ENCODE peak calls at places on chromosome 1, in four cellular contexts. B, Y, J and K are unnamed samples.

GRCh38 chr1:2107586-2108212 is 57.5 kb downstream of the PRKCZ start:
- DNase-seq in B (no peak), Y (no peak), J (no peak), K (no peak)

GRCh38 chr1:84164156-84164555 is 20.1 kb downstream of the PRKACB start:
- DNase-seq in B (no peak), Y (no peak), J (no peak), K (no peak)

GRCh38 chr1:153490272-153491051 is 30.0 kb upstream of the S100A7 start:
- DNase-seq in B (peak; percentile 32), Y (no peak), J (peak; percentile 10), K (no peak)

GRCh38 chr1:16236091-16236494 is 890 bp downstream of the CPLANE2 start:
- DNase-seq in B (no peak), Y (peak; percentile 56), J (peak; percentile 84), K (peak; percentile 45)

GRCh38 chr1:88001460-88001859 is 672.8 kb downstream of the LMO4 start:
- DNase-seq in B (no peak), Y (no peak), J (no peak), K (no peak)

GRCh38 chr1:165896277-165896676 is 68.9 kb downstream of the UCK2 start:
- DNase-seq in B (no peak), Y (no peak), J (no peak), K (no peak)

GRCh38 chr1:47208374-47208850 is 18.6 kb upstream of the PDZK1IP1 start:
- DNase-seq in B (no peak), Y (no peak), J (no peak), K (no peak)

GRCh38 chr1:8510041-8510823 is 192.3 kb downstream of the SLC45A1 start:
- DNase-seq in B (peak; percentile 26), Y (peak; percentile 67), J (no peak), K (peak; percentile 42)

GRCh38 chr1:151773698-151774097 is 10.4 kb upstream of the MRPL9 start:
- DNase-seq in B (no peak), Y (no peak), J (no peak), K (no peak)